ENCODE peak calls at places on chromosomes 5 and 9, in eight cellular contexts. Z, U, D, I, T, K, X and C are unnamed samples.

GRCh38 chr9:121367651-121368510 is 2.2 kb downstream of the STOM start:
- DNase-seq in X (no peak), I (no peak), Z (no peak), K (no peak), T (no peak), U (no peak), D (no peak), C (no peak)

GRCh38 chr5:33401482-33402390 is 39.0 kb upstream of the TARS1 start:
- DNase-seq in X (no peak), I (no peak), D (no peak), T (no peak), Z (no peak), U (no peak), K (no peak), C (no peak)

GRCh38 chr9:135326141-135326540 is 153.4 kb upstream of the PPP1R26 start:
- DNase-seq in D (no peak), T (no peak), U (no peak), Z (no peak), K (peak; percentile 4), I (no peak), X (no peak), C (no peak)

GRCh38 chr5:86228147-86228546 is 389.6 kb upstream of the COX7C start:
- DNase-seq in T (no peak), U (no peak), I (no peak), Z (no peak), X (no peak), K (no peak), D (no peak), C (no peak)

GRCh38 chr5:68647743-68648142 is 432.2 kb downstream of the PIK3R1 start:
- DNase-seq in U (no peak), K (no peak), Z (no peak), X (no peak), D (no peak), I (no peak), T (peak; percentile 13), C (no peak)

GRCh38 chr9:32587901-32588300 is 14.9 kb upstream of the NDUFB6 start:
- DNase-seq in Z (no peak), T (no peak), K (no peak), X (no peak), I (no peak), D (no peak), U (no peak), C (no peak)

GRCh38 chr5:126044111-126044668 is 379.0 kb upstream of the GRAMD2B start:
- DNase-seq in I (no peak), K (peak; percentile 43), X (no peak), D (no peak), T (peak; percentile 36), Z (no peak), U (no peak), C (peak; percentile 33)

GRCh38 chr9:69134412-69134811 is 39.7 kb upstream of the TJP2 start:
- DNase-seq in X (no peak), I (no peak), T (no peak), K (no peak), D (no peak), Z (no peak), U (no peak), C (no peak)